ENCODE peak calls at places on chromosomes 13 and 19, in five cellular contexts. One of them, this sample, is unnamed.

GRCh38 chr13:28346136-28346535 is 148.8 kb downstream of the FLT1 start:
- DNase-seq in fibroblast of pulmonary artery: no peak
- DNase-seq in tibial artery: no peak
- DNase-seq in NCI-H2029 treated with DMSO at 0.1 percent for 48 hours: no peak
- DNase-seq in trophoblast cell: no peak
- DNase-seq in this sample: no peak

GRCh38 chr13:103130681-103131210 is 64.5 kb upstream of the SLC10A2 start:
- DNase-seq in fibroblast of pulmonary artery: no peak
- DNase-seq in tibial artery: no peak
- DNase-seq in NCI-H2029 treated with DMSO at 0.1 percent for 48 hours: no peak
- DNase-seq in trophoblast cell: no peak
- DNase-seq in this sample: no peak

GRCh38 chr19:10566658-10567410 is 1.0 kb upstream of the KRI1 start:
- DNase-seq in fibroblast of pulmonary artery: no peak
- DNase-seq in tibial artery: no peak
- DNase-seq in NCI-H2029 treated with DMSO at 0.1 percent for 48 hours: no peak
- DNase-seq in trophoblast cell: peak
- DNase-seq in this sample: no peak

GRCh38 chr13:37364024-37364423 is 234.5 kb downstream of the POSTN start:
- DNase-seq in fibroblast of pulmonary artery: peak
- DNase-seq in tibial artery: no peak
- DNase-seq in NCI-H2029 treated with DMSO at 0.1 percent for 48 hours: no peak
- DNase-seq in trophoblast cell: no peak
- DNase-seq in this sample: no peak

GRCh38 chr19:51691122-51692064 is 1.7 kb upstream of the SPACA6 start:
- DNase-seq in fibroblast of pulmonary artery: peak
- DNase-seq in tibial artery: no peak
- DNase-seq in NCI-H2029 treated with DMSO at 0.1 percent for 48 hours: no peak
- DNase-seq in trophoblast cell: no peak
- DNase-seq in this sample: no peak

GRCh38 chr13:111261326-111261725 is 59.1 kb upstream of the TEX29 start:
- DNase-seq in fibroblast of pulmonary artery: no peak
- DNase-seq in tibial artery: no peak
- DNase-seq in NCI-H2029 treated with DMSO at 0.1 percent for 48 hours: no peak
- DNase-seq in trophoblast cell: no peak
- DNase-seq in this sample: no peak

GRCh38 chr13:113732961-113733950 is 25.8 kb upstream of the TMEM255B start:
- DNase-seq in fibroblast of pulmonary artery: no peak
- DNase-seq in tibial artery: no peak
- DNase-seq in NCI-H2029 treated with DMSO at 0.1 percent for 48 hours: no peak
- DNase-seq in trophoblast cell: no peak
- DNase-seq in this sample: no peak

GRCh38 chr19:1956868-1957492 is 16.0 kb downstream of the CSNK1G2 start:
- DNase-seq in fibroblast of pulmonary artery: no peak
- DNase-seq in tibial artery: no peak
- DNase-seq in NCI-H2029 treated with DMSO at 0.1 percent for 48 hours: no peak
- DNase-seq in trophoblast cell: no peak
- DNase-seq in this sample: no peak

GRCh38 chr19:52343548-52343947 is 7.5 kb downstream of the ZNF610 start:
- DNase-seq in fibroblast of pulmonary artery: peak
- DNase-seq in tibial artery: peak
- DNase-seq in NCI-H2029 treated with DMSO at 0.1 percent for 48 hours: peak
- DNase-seq in trophoblast cell: peak
- DNase-seq in this sample: peak

GRCh38 chr13:107211073-107211472 is 643.1 kb upstream of the ARGLU1 start:
- DNase-seq in fibroblast of pulmonary artery: peak
- DNase-seq in tibial artery: peak
- DNase-seq in NCI-H2029 treated with DMSO at 0.1 percent for 48 hours: peak
- DNase-seq in trophoblast cell: peak
- DNase-seq in this sample: peak

GRCh38 chr13:110907951-110908898 is 6.6 kb downstream of the ANKRD10 start:
- DNase-seq in fibroblast of pulmonary artery: peak
- DNase-seq in tibial artery: no peak
- DNase-seq in NCI-H2029 treated with DMSO at 0.1 percent for 48 hours: peak
- DNase-seq in trophoblast cell: peak
- DNase-seq in this sample: no peak

GRCh38 chr13:49608932-49609331 is 19.4 kb upstream of the ARL11 start:
- DNase-seq in fibroblast of pulmonary artery: no peak
- DNase-seq in tibial artery: no peak
- DNase-seq in NCI-H2029 treated with DMSO at 0.1 percent for 48 hours: no peak
- DNase-seq in trophoblast cell: no peak
- DNase-seq in this sample: no peak

GRCh38 chr13:113654591-113655357 is 3.2 kb downstream of the ATP4B start:
- DNase-seq in fibroblast of pulmonary artery: no peak
- DNase-seq in tibial artery: peak
- DNase-seq in NCI-H2029 treated with DMSO at 0.1 percent for 48 hours: no peak
- DNase-seq in trophoblast cell: no peak
- DNase-seq in this sample: no peak

GRCh38 chr13:62040806-62041205 is 625.2 kb upstream of the PCDH20 start:
- DNase-seq in fibroblast of pulmonary artery: no peak
- DNase-seq in tibial artery: no peak
- DNase-seq in NCI-H2029 treated with DMSO at 0.1 percent for 48 hours: no peak
- DNase-seq in trophoblast cell: no peak
- DNase-seq in this sample: peak

GRCh38 chr13:23146811-23147245 is 34.0 kb upstream of the SGCG start:
- DNase-seq in fibroblast of pulmonary artery: no peak
- DNase-seq in tibial artery: no peak
- DNase-seq in NCI-H2029 treated with DMSO at 0.1 percent for 48 hours: no peak
- DNase-seq in trophoblast cell: no peak
- DNase-seq in this sample: no peak

GRCh38 chr13:87851395-87851794 is 180.2 kb downstream of the SLITRK5 start:
- DNase-seq in fibroblast of pulmonary artery: no peak
- DNase-seq in tibial artery: no peak
- DNase-seq in NCI-H2029 treated with DMSO at 0.1 percent for 48 hours: no peak
- DNase-seq in trophoblast cell: no peak
- DNase-seq in this sample: no peak

GRCh38 chr13:32791545-32792172 is 205.4 kb downstream of the PDS5B start:
- DNase-seq in fibroblast of pulmonary artery: no peak
- DNase-seq in tibial artery: no peak
- DNase-seq in NCI-H2029 treated with DMSO at 0.1 percent for 48 hours: no peak
- DNase-seq in trophoblast cell: no peak
- DNase-seq in this sample: no peak

GRCh38 chr13:96700657-96701056 is 293.6 kb downstream of the OXGR1 start:
- DNase-seq in fibroblast of pulmonary artery: peak
- DNase-seq in tibial artery: no peak
- DNase-seq in NCI-H2029 treated with DMSO at 0.1 percent for 48 hours: no peak
- DNase-seq in trophoblast cell: no peak
- DNase-seq in this sample: no peak

GRCh38 chr19:2478324-2478755 is 2.4 kb downstream of the GADD45B start:
- DNase-seq in fibroblast of pulmonary artery: peak
- DNase-seq in tibial artery: peak
- DNase-seq in NCI-H2029 treated with DMSO at 0.1 percent for 48 hours: peak
- DNase-seq in trophoblast cell: peak
- DNase-seq in this sample: peak

GRCh38 chr19:39843919-39844793 is 2.0 kb downstream of the FBL start:
- DNase-seq in fibroblast of pulmonary artery: peak
- DNase-seq in tibial artery: no peak
- DNase-seq in NCI-H2029 treated with DMSO at 0.1 percent for 48 hours: peak
- DNase-seq in trophoblast cell: peak
- DNase-seq in this sample: no peak

GRCh38 chr19:7527516-7528191 is 5.2 kb downstream of the MCOLN1 start:
- DNase-seq in fibroblast of pulmonary artery: no peak
- DNase-seq in tibial artery: no peak
- DNase-seq in NCI-H2029 treated with DMSO at 0.1 percent for 48 hours: no peak
- DNase-seq in trophoblast cell: no peak
- DNase-seq in this sample: no peak

GRCh38 chr19:19329199-19329598 is 8.6 kb downstream of the MAU2 start:
- DNase-seq in fibroblast of pulmonary artery: peak
- DNase-seq in tibial artery: no peak
- DNase-seq in NCI-H2029 treated with DMSO at 0.1 percent for 48 hours: no peak
- DNase-seq in trophoblast cell: no peak
- DNase-seq in this sample: no peak

GRCh38 chr19:33383722-33384292 is 10.3 kb downstream of the CEBPG start:
- DNase-seq in fibroblast of pulmonary artery: no peak
- DNase-seq in tibial artery: no peak
- DNase-seq in NCI-H2029 treated with DMSO at 0.1 percent for 48 hours: no peak
- DNase-seq in trophoblast cell: no peak
- DNase-seq in this sample: no peak

GRCh38 chr13:70568571-70568970 is 460.3 kb upstream of the KLHL1 start:
- DNase-seq in fibroblast of pulmonary artery: peak
- DNase-seq in tibial artery: no peak
- DNase-seq in NCI-H2029 treated with DMSO at 0.1 percent for 48 hours: peak
- DNase-seq in trophoblast cell: peak
- DNase-seq in this sample: peak

GRCh38 chr13:67075239-67075638 is 154.9 kb downstream of the PCDH9 start:
- DNase-seq in fibroblast of pulmonary artery: peak
- DNase-seq in tibial artery: no peak
- DNase-seq in NCI-H2029 treated with DMSO at 0.1 percent for 48 hours: no peak
- DNase-seq in trophoblast cell: no peak
- DNase-seq in this sample: no peak

GRCh38 chr19:16435238-16435911 is 36.4 kb downstream of the EPS15L1 start:
- DNase-seq in fibroblast of pulmonary artery: peak
- DNase-seq in tibial artery: no peak
- DNase-seq in NCI-H2029 treated with DMSO at 0.1 percent for 48 hours: no peak
- DNase-seq in trophoblast cell: no peak
- DNase-seq in this sample: no peak

GRCh38 chr13:47397739-47398138 is 500.9 kb upstream of the HTR2A start:
- DNase-seq in fibroblast of pulmonary artery: no peak
- DNase-seq in tibial artery: no peak
- DNase-seq in NCI-H2029 treated with DMSO at 0.1 percent for 48 hours: no peak
- DNase-seq in trophoblast cell: peak
- DNase-seq in this sample: no peak

GRCh38 chr19:34773555-34773864 is 495 bp upstream of the ZNF599 start:
- DNase-seq in fibroblast of pulmonary artery: no peak
- DNase-seq in tibial artery: no peak
- DNase-seq in NCI-H2029 treated with DMSO at 0.1 percent for 48 hours: no peak
- DNase-seq in trophoblast cell: no peak
- DNase-seq in this sample: no peak

GRCh38 chr13:80339578-80339840 is 1.4 kb downstream of the SPRY2 start:
- DNase-seq in fibroblast of pulmonary artery: peak
- DNase-seq in tibial artery: no peak
- DNase-seq in NCI-H2029 treated with DMSO at 0.1 percent for 48 hours: no peak
- DNase-seq in trophoblast cell: no peak
- DNase-seq in this sample: no peak

GRCh38 chr13:46006688-46007452 is 45.7 kb downstream of the ZC3H13 start:
- DNase-seq in fibroblast of pulmonary artery: no peak
- DNase-seq in tibial artery: no peak
- DNase-seq in NCI-H2029 treated with DMSO at 0.1 percent for 48 hours: no peak
- DNase-seq in trophoblast cell: no peak
- DNase-seq in this sample: no peak